ENCODE peak calls at places on chromosomes 13 and 19, in five cellular contexts. H is CD8-positive, alpha-beta T cell; Z is progenitor cell of endocrine pancreas; O is type B pancreatic cell; U is HL-60. K is an unnamed sample.

GRCh38 chr19:46634045-46634655 is 1.9 kb downstream of the GNG8 start:
- DNase-seq in U (peak; percentile 85), O (peak; percentile 89), H (peak; percentile 96), Z (peak; percentile 64), K (peak; percentile 88)

GRCh38 chr13:42380420-42381164 is 108.6 kb downstream of the AKAP11 start:
- DNase-seq in U (peak; percentile 23), Z (no peak), H (no peak), O (no peak), K (no peak)

GRCh38 chr13:39955560-39955959 is 300.1 kb downstream of the COG6 start:
- DNase-seq in O (no peak), U (no peak), Z (no peak), H (no peak), K (no peak)

GRCh38 chr19:35671818-35672217 is 5.5 kb downstream of the UPK1A start:
- DNase-seq in Z (no peak), H (no peak), O (no peak), U (no peak), K (no peak)

GRCh38 chr13:39105110-39105509 is 66.9 kb downstream of the NHLRC3 start:
- DNase-seq in O (no peak), H (no peak), U (no peak), Z (no peak), K (no peak)

GRCh38 chr19:51777570-51778460 is 16.8 kb downstream of the FPR2 start:
- DNase-seq in Z (peak; percentile 37), O (no peak), U (peak; percentile 79), H (peak; percentile 39), K (no peak)

GRCh38 chr13:94280357-94280756 is 199.1 kb downstream of the DCT start:
- DNase-seq in U (no peak), Z (no peak), O (no peak), H (no peak), K (no peak)

GRCh38 chr19:15126511-15126910 is 19.3 kb downstream of the SYDE1 start:
- DNase-seq in U (no peak), O (no peak), Z (no peak), H (no peak), K (no peak)

GRCh38 chr19:32318884-32319520 is 26.4 kb upstream of the ZNF507 start:
- DNase-seq in O (no peak), H (no peak), Z (no peak), U (peak; percentile 4), K (peak; percentile 75)

GRCh38 chr13:58876473-58876872 is 1244.9 kb downstream of the PCDH17 start:
- DNase-seq in U (no peak), H (no peak), Z (no peak), O (no peak), K (no peak)

GRCh38 chr19:37845932-37846331 is 60.5 kb downstream of the WDR87 start:
- DNase-seq in O (no peak), H (no peak), U (no peak), Z (no peak), K (no peak)

GRCh38 chr13:23427342-23428182 is 5.9 kb downstream of the SACS start:
- DNase-seq in U (no peak), O (no peak), Z (no peak), H (no peak), K (no peak)

GRCh38 chr13:80048030-80048429 is 292.9 kb downstream of the SPRY2 start:
- DNase-seq in U (no peak), O (no peak), Z (no peak), H (no peak), K (no peak)

GRCh38 chr19:55640043-55640576 is 692 bp upstream of the ZNF580 start:
- DNase-seq in Z (no peak), U (peak; percentile 44), H (peak; percentile 78), O (peak; percentile 71), K (no peak)

GRCh38 chr13:54733639-54734038 is 1705.0 kb downstream of the OLFM4 start:
- DNase-seq in U (no peak), H (no peak), Z (no peak), O (no peak), K (no peak)

GRCh38 chr19:51010066-51010795 is 8.8 kb upstream of the KLK8 start:
- DNase-seq in O (no peak), U (no peak), H (no peak), Z (no peak), K (no peak)

GRCh38 chr13:98889419-98890079 is 88.3 kb downstream of the DOCK9 start:
- DNase-seq in Z (no peak), H (no peak), O (no peak), U (no peak), K (no peak)

GRCh38 chr13:65093352-65093751 is 2136.8 kb downstream of the PCDH9 start:
- DNase-seq in H (no peak), U (no peak), O (no peak), Z (no peak), K (no peak)

GRCh38 chr13:59409211-59409610 is 754.5 kb downstream of the DIAPH3 start:
- DNase-seq in Z (no peak), H (no peak), U (no peak), O (no peak), K (no peak)

GRCh38 chr19:12580180-12580694 is 29.0 kb upstream of the ZNF564 start:
- DNase-seq in H (no peak), O (no peak), U (no peak), Z (no peak), K (peak; percentile 1)

GRCh38 chr19:35555301-35556005 is 8.0 kb downstream of the ATP4A start:
- DNase-seq in O (no peak), Z (no peak), U (no peak), H (no peak), K (no peak)

GRCh38 chr19:5999693-6000092 is 21.8 kb upstream of the RANBP3 start:
- DNase-seq in H (no peak), Z (no peak), O (no peak), U (no peak), K (no peak)

GRCh38 chr19:31648347-31648746 is 299.1 kb upstream of the TSHZ3 start:
- DNase-seq in O (no peak), Z (no peak), U (no peak), H (no peak), K (no peak)

GRCh38 chr13:103510007-103510406 is 443.8 kb upstream of the SLC10A2 start:
- DNase-seq in Z (no peak), O (no peak), H (no peak), U (no peak), K (no peak)

GRCh38 chr13:107730835-107731234 is 484.5 kb downstream of the LIG4 start:
- DNase-seq in O (no peak), U (no peak), Z (no peak), H (no peak), K (no peak)

GRCh38 chr19:11338164-11338563 is 1.3 kb downstream of the RAB3D start:
- DNase-seq in Z (no peak), H (no peak), U (no peak), O (no peak), K (no peak)

GRCh38 chr19:52660981-52661380 is 22.8 kb upstream of the ZNF83 start:
- DNase-seq in Z (no peak), U (no peak), H (no peak), O (no peak), K (no peak)

GRCh38 chr13:109058071-109058470 is 428.7 kb downstream of the MYO16 start:
- DNase-seq in H (no peak), U (no peak), O (no peak), Z (no peak), K (no peak)

GRCh38 chr19:13761423-13761822 is 2.9 kb upstream of the MRI1 start:
- DNase-seq in H (no peak), Z (no peak), U (no peak), O (no peak), K (no peak)
- TF ChIP-seq CTCF in H (no peak), Z (no peak), U (no peak), O (peak; percentile 30), K (peak; percentile 17)

GRCh38 chr19:56687036-56687435 is 15.5 kb upstream of the ZNF835 start:
- DNase-seq in H (no peak), U (no peak), O (no peak), Z (no peak), K (no peak)

GRCh38 chr19:56690668-56691067 is 19.1 kb upstream of the ZNF835 start:
- DNase-seq in Z (no peak), U (no peak), H (no peak), O (no peak), K (no peak)

GRCh38 chr19:56689198-56689597 is 17.6 kb upstream of the ZNF835 start:
- DNase-seq in H (no peak), Z (no peak), U (no peak), O (no peak), K (no peak)

DNA sequence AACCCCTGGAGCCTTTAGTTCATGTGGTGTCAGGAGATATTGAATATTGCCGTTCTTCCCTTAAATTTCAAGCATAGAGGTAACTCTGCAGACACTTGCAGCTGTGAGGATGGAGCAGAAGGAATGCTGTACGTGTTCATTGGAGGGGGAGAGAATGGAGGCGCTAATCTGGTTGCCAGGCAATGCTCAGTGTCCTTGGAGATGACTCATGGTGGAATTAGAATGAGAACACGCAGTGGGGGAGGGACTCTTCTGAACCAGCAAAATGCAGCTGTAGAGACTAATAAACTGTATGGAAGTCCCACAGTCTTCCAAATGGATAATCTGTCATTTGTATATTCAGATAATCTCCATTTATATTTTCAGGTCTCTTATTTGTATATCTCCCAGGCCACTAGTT is 20.9 kb upstream of the ZNF835 start:
- DNase-seq in O (no peak), H (no peak), U (no peak), Z (no peak), K (no peak)
- TF ChIP-seq CTCF in O (no peak), H (no peak), U (no peak), Z (no peak), K (no peak)

GRCh38 chr13:50587839-50588373 is 255.6 kb downstream of the DLEU7 start:
- DNase-seq in H (no peak), O (no peak), Z (no peak), U (no peak), K (no peak)
- TF ChIP-seq CTCF in H (no peak), O (no peak), Z (no peak), U (no peak), K (no peak)

GRCh38 chr19:57572415-57572947 is 6.2 kb downstream of the ZNF416 start:
- DNase-seq in Z (no peak), O (no peak), H (no peak), U (no peak), K (no peak)

GRCh38 chr19:57570707-57571106 is 8.0 kb downstream of the ZNF416 start:
- DNase-seq in O (no peak), H (no peak), U (no peak), Z (no peak), K (no peak)

GRCh38 chr19:57563547-57563946 is 3.9 kb upstream of the ZNF550 start:
- DNase-seq in H (no peak), O (no peak), U (no peak), Z (no peak), K (no peak)

DNA sequence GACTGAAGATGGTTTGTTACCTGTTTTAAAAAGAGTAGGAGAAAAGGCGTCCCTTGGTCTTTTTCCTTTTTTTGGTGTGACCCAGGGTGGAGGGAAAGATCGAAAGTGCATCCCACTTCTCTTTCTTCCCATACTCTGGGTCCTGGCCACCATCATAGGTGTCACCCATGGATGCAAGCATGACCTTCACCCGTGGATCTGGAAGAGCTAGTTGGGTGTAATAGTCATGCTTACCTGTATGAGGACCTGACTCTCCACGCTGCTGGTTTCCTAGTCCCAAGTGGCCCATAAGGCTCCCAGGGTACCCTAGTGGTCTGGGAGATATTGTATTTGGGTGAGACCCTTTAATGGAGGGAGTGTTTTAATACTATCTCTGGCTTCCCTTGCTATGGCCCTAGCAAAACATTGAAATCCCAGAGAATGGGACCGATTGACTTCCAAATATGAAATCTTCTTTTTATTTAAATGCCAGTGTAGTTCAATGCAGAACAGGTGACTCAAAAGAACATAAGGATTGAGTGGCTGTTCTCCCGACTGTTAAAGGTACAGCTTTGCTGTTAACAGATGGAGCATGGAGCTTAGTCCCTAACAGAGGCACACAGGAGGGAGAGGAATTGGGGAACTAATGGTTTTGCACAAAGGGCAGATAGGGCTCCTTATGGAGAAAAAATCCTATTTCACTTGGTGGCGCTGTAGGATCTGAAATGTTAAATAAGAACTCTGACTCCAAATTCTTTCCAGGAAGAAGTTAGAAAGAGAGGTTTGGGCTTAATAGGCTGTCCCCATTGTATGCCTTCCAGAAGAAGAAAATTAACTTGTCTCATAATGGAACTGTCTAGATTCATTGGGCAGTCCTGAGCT is 7.0 kb upstream of the ZNF550 start:
- DNase-seq in O (no peak), H (no peak), U (peak; percentile 19), Z (no peak), K (no peak)
- TF ChIP-seq CTCF in O (no peak), H (no peak), U (no peak), Z (no peak), K (no peak)